ENCODE peak calls at places on chromosomes 6 and 20, in eight cellular contexts. M is uterus, N is upper lobe of right lung, T is adrenal gland, Q is right lobe of liver, S is left lung, G is ascending aorta, W is breast epithelium. E is an unnamed sample.
A peak's percentile ranks its signal among the peaks of the same experiment; 100 is the strongest.

GRCh38 chr6:159169193-159169555 is at the start of gene FNDC1:
- DNase-seq in T (no peak), N (peak; percentile 73), W (no peak), M (no peak), G (no peak), S (peak; percentile 86), Q (no peak), E (no peak)

GRCh38 chr20:47428164-47428563 is 71.7 kb upstream of the ZMYND8 start:
- DNase-seq in M (no peak), N (no peak), W (no peak), S (no peak), G (no peak), T (no peak), Q (no peak), E (no peak)

GRCh38 chr6:33813960-33814662 is 10.3 kb upstream of the MLN start:
- DNase-seq in T (no peak), Q (no peak), N (no peak), M (no peak), S (no peak), W (no peak), G (no peak), E (no peak)

GRCh38 chr20:63657937-63658748 is at the start of gene RTEL1:
- DNase-seq in G (peak; percentile 59), M (peak; percentile 89), Q (peak; percentile 94), W (peak; percentile 91), T (peak; percentile 92), N (peak; percentile 96), S (peak; percentile 98), E (peak; percentile 93)

GRCh38 chr6:47434372-47435253 is 43.0 kb upstream of the CD2AP start:
- DNase-seq in W (no peak), N (no peak), G (no peak), S (no peak), T (no peak), Q (no peak), M (no peak), E (no peak)

GRCh38 chr6:113493991-113494390 is 363.2 kb upstream of the MARCKS start:
- DNase-seq in W (no peak), T (no peak), G (no peak), S (no peak), N (no peak), Q (no peak), M (no peak), E (no peak)

GRCh38 chr6:55882731-55883595 is 7.6 kb upstream of the BMP5 start:
- DNase-seq in T (peak; percentile 73), N (no peak), W (no peak), Q (no peak), M (no peak), G (no peak), S (no peak), E (no peak)

GRCh38 chr20:10453241-10453640 is 18.1 kb downstream of the SLX4IP start:
- DNase-seq in N (no peak), W (no peak), T (no peak), M (no peak), G (no peak), Q (no peak), S (no peak), E (no peak)

GRCh38 chr6:12291083-12291784 is 1.1 kb downstream of the EDN1 start:
- DNase-seq in M (no peak), T (no peak), W (no peak), S (no peak), N (no peak), Q (no peak), G (no peak), E (no peak)

GRCh38 chr6:21033575-21034026 is 499.3 kb downstream of the CDKAL1 start:
- DNase-seq in T (peak; percentile 45), W (no peak), M (peak; percentile 51), G (no peak), Q (no peak), N (no peak), S (no peak), E (no peak)

GRCh38 chr6:170476360-170476759 is 76.7 kb downstream of the PSMB1 start:
- DNase-seq in Q (no peak), N (no peak), T (no peak), W (no peak), G (no peak), S (no peak), M (no peak), E (no peak)

GRCh38 chr6:126302191-126302590 is 37.7 kb upstream of the CENPW start:
- DNase-seq in N (no peak), Q (no peak), S (no peak), G (no peak), M (no peak), T (no peak), W (no peak), E (no peak)

GRCh38 chr6:63839485-63839884 is 203.9 kb downstream of the PHF3 start:
- DNase-seq in T (no peak), Q (no peak), G (no peak), N (no peak), W (no peak), M (no peak), S (no peak), E (no peak)

GRCh38 chr6:100479180-100480035 is 14.7 kb upstream of the SIM1 start:
- DNase-seq in T (no peak), Q (no peak), S (no peak), M (no peak), N (no peak), G (no peak), W (no peak), E (no peak)

GRCh38 chr6:81589465-81590313 is 162.8 kb downstream of the TENT5A start:
- DNase-seq in Q (no peak), T (no peak), S (no peak), M (no peak), W (no peak), G (no peak), N (no peak), E (peak; percentile 27)

GRCh38 chr20:49276895-49277785 is 717 bp downstream of the ZNFX1 start:
- DNase-seq in G (no peak), Q (peak; percentile 60), M (no peak), N (peak; percentile 72), S (peak; percentile 86), W (peak; percentile 56), T (peak; percentile 59), E (no peak)

GRCh38 chr6:51753635-51754034 is 333.8 kb downstream of the PKHD1 start:
- DNase-seq in W (no peak), S (no peak), G (no peak), T (peak; percentile 23), Q (no peak), N (peak; percentile 61), M (no peak), E (peak; percentile 28)

GRCh38 chr6:105601541-105602174 is 198.8 kb upstream of the PREP start:
- DNase-seq in N (peak; percentile 62), M (peak; percentile 71), Q (no peak), T (peak; percentile 59), G (peak; percentile 46), S (no peak), W (peak; percentile 52), E (peak; percentile 50)

GRCh38 chr6:72922401-72922800 is 300.5 kb downstream of the KCNQ5 start:
- DNase-seq in G (no peak), Q (no peak), S (no peak), N (no peak), M (no peak), T (no peak), W (no peak), E (no peak)

GRCh38 chr6:152117156-152118129 is 310.0 kb downstream of the ESR1 start:
- DNase-seq in Q (no peak), M (peak; percentile 51), S (no peak), W (no peak), N (no peak), G (no peak), T (no peak), E (no peak)

DNA sequence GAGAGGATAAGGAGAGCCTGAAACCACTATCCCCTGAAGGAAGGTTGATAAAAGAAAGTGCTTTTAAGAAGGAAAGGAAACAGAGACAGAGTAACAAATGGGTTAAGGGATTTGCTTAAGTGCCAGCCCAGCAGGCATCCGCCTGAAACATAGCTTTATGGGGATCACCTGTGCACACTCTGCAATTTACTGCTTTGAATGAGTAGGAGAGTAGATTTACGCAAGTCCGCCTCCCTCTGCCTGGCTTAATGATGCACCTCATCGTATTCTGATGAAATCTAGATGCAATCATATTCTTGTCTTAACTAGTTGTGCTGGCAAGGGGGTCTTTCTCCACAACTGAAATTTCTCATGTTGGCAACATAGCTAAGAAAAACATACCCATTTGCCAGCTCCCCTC is 101.1 kb upstream of the ID4 start:
- DNase-seq in G (no peak), T (no peak), M (no peak), W (no peak), Q (no peak), S (no peak), N (no peak), E (no peak)
- H3K27ac ChIP-seq in G (no peak overlapping the region), T (no peak overlapping the region), M (no peak overlapping the region), W (no peak overlapping the region), Q (no peak overlapping the region), S (no peak overlapping the region), N (no peak overlapping the region), E (no peak overlapping the region)

DNA sequence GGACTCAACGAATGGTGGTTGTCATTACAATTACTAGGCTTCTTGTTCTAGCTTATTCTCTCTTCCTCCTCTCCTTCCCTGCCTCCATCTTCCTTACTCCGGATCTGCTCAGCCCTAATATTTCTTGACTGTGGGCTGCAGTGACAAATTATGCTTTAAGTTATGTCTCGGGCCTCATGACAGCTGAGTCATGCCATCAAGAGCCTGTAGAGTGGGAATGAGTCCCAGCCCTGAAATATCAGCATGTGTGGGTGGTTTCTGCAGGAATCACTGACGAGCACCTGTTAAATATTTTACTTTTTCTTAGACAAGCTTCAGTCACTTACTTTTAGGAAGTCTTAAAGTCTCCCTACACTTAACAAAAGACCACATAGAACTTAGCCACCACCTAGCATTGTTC is 83.1 kb upstream of the CBLN4 start:
- DNase-seq in S (no peak), Q (no peak), W (no peak), G (no peak), T (no peak), N (no peak), M (no peak), E (no peak)
- H3K9me3 ChIP-seq in S (no peaks in the 10 kb centered on the region), Q (no peaks in the 10 kb centered on the region), W (peaks cover 6% of the 10 kb centered on the region), G (no peaks in the 10 kb centered on the region), T (no peaks in the 10 kb centered on the region), N (no peaks in the 10 kb centered on the region), M (no peaks in the 10 kb centered on the region), E (no peaks in the 10 kb centered on the region)

GRCh38 chr6:43990627-43991619 is 136.3 kb downstream of the MRPL14 start:
- DNase-seq in M (peak; percentile 88), N (peak; percentile 35), T (no peak), S (no peak), Q (peak; percentile 57), G (no peak), W (no peak), E (no peak)
- H3K27ac ChIP-seq in M (peak overlapping the region; percentile 82), N (no peak overlapping the region), T (no peak overlapping the region), S (no peak overlapping the region), Q (no peak overlapping the region), G (no peak overlapping the region), W (peak overlapping the region; percentile 52), E (no peak overlapping the region)

DNA sequence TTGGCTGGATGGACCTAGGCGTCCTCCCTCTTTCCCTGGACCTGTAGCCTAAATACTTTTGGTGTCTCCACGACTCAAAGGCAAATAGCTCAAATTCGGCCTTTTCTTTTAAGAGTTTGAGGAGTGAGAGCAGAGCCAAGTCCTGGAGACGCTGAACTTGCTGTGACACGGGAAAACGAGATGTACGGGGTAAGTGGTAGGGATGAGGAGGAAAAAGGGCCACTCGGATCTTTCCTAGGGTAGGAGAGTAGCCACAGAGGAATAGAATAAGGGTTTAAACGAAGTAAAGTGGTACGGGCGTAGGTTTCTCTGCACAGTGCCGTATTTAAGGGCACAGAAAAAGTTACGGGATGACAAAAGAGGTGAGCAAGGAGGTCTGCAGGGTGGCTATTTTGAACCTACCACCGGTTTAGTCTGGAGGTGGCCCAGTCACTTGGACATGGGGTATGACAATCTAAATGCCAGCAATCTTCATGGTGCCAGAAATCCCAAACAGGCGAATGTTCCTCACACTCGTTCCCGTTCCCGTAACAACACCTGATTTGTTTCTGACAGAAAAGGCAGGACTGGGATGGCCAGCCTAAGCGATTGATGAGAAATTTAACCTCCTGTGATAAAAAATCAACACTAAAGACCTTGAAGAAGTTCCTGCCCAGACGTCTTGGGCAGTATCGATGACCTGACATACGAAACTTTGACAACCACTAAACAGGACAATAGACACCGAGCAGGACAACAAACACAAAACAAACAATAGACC is 149.3 kb downstream of the TRIM27 start:
- DNase-seq in T (no peak), N (no peak), W (no peak), Q (no peak), S (no peak), G (no peak), M (no peak), E (no peak)
- H3K9me3 ChIP-seq in T (no peaks in the 10 kb centered on the region), N (no peaks in the 10 kb centered on the region), W (no peaks in the 10 kb centered on the region), Q (no peaks in the 10 kb centered on the region), S (no peaks in the 10 kb centered on the region), G (no peaks in the 10 kb centered on the region), M (no peaks in the 10 kb centered on the region), E (peaks cover 19% of the 10 kb centered on the region)

E was measured in stomach.